ENCODE peak calls at places on chromosomes 5 and 9, in six cellular contexts. One of them, this sample, is unnamed.

GRCh38 chr9:21505425-21506179 is 23.5 kb upstream of the IFNE start:
- DNase-seq in activated CD8-positive, alpha-beta T cell treated with anti-CD3 and anti-CD28 coated beads, Interleukin-2, amount 10 ng/mL, durations not matched to agents 7 days and 5 days: no peak
- DNase-seq in fibroblast of pulmonary artery: no peak
- DNase-seq in NCI-H2081: no peak
- DNase-seq in CD8-positive, alpha-beta memory T cell: no peak
- DNase-seq in stomach: no peak
- DNase-seq in this sample: peak

GRCh38 chr5:23012842-23013241 is 159.7 kb upstream of the CDH12 start:
- DNase-seq in activated CD8-positive, alpha-beta T cell treated with anti-CD3 and anti-CD28 coated beads, Interleukin-2, amount 10 ng/mL, durations not matched to agents 7 days and 5 days: no peak
- DNase-seq in fibroblast of pulmonary artery: no peak
- DNase-seq in NCI-H2081: peak
- DNase-seq in CD8-positive, alpha-beta memory T cell: no peak
- DNase-seq in stomach: no peak
- DNase-seq in this sample: no peak

GRCh38 chr5:143682221-143682620 is 129.7 kb upstream of the HMHB1 start:
- DNase-seq in activated CD8-positive, alpha-beta T cell treated with anti-CD3 and anti-CD28 coated beads, Interleukin-2, amount 10 ng/mL, durations not matched to agents 7 days and 5 days: no peak
- DNase-seq in fibroblast of pulmonary artery: peak
- DNase-seq in NCI-H2081: no peak
- DNase-seq in CD8-positive, alpha-beta memory T cell: no peak
- DNase-seq in stomach: no peak
- DNase-seq in this sample: no peak

GRCh38 chr9:129613520-129614175 is 7.3 kb downstream of the C9orf50 start:
- DNase-seq in activated CD8-positive, alpha-beta T cell treated with anti-CD3 and anti-CD28 coated beads, Interleukin-2, amount 10 ng/mL, durations not matched to agents 7 days and 5 days: no peak
- DNase-seq in fibroblast of pulmonary artery: no peak
- DNase-seq in NCI-H2081: peak
- DNase-seq in CD8-positive, alpha-beta memory T cell: no peak
- DNase-seq in stomach: no peak
- DNase-seq in this sample: no peak

GRCh38 chr5:94345257-94345656 is 273.1 kb downstream of the KIAA0825 start:
- DNase-seq in activated CD8-positive, alpha-beta T cell treated with anti-CD3 and anti-CD28 coated beads, Interleukin-2, amount 10 ng/mL, durations not matched to agents 7 days and 5 days: no peak
- DNase-seq in fibroblast of pulmonary artery: no peak
- DNase-seq in NCI-H2081: no peak
- DNase-seq in CD8-positive, alpha-beta memory T cell: no peak
- DNase-seq in stomach: no peak
- DNase-seq in this sample: no peak

GRCh38 chr5:139740138-139740992 is 55.2 kb upstream of the PSD2 start:
- DNase-seq in activated CD8-positive, alpha-beta T cell treated with anti-CD3 and anti-CD28 coated beads, Interleukin-2, amount 10 ng/mL, durations not matched to agents 7 days and 5 days: no peak
- DNase-seq in fibroblast of pulmonary artery: no peak
- DNase-seq in NCI-H2081: no peak
- DNase-seq in CD8-positive, alpha-beta memory T cell: no peak
- DNase-seq in stomach: no peak
- DNase-seq in this sample: no peak

GRCh38 chr9:112173489-112174222 is 1.4 kb downstream of the SUSD1 start:
- DNase-seq in activated CD8-positive, alpha-beta T cell treated with anti-CD3 and anti-CD28 coated beads, Interleukin-2, amount 10 ng/mL, durations not matched to agents 7 days and 5 days: no peak
- DNase-seq in fibroblast of pulmonary artery: no peak
- DNase-seq in NCI-H2081: no peak
- DNase-seq in CD8-positive, alpha-beta memory T cell: no peak
- DNase-seq in stomach: no peak
- DNase-seq in this sample: no peak

GRCh38 chr5:125056641-125057345 is 310.4 kb upstream of the ZNF608 start:
- DNase-seq in activated CD8-positive, alpha-beta T cell treated with anti-CD3 and anti-CD28 coated beads, Interleukin-2, amount 10 ng/mL, durations not matched to agents 7 days and 5 days: no peak
- DNase-seq in fibroblast of pulmonary artery: no peak
- DNase-seq in NCI-H2081: no peak
- DNase-seq in CD8-positive, alpha-beta memory T cell: no peak
- DNase-seq in stomach: no peak
- DNase-seq in this sample: no peak

GRCh38 chr9:16046713-16047112 is 493.9 kb downstream of the CCDC171 start:
- DNase-seq in activated CD8-positive, alpha-beta T cell treated with anti-CD3 and anti-CD28 coated beads, Interleukin-2, amount 10 ng/mL, durations not matched to agents 7 days and 5 days: no peak
- DNase-seq in fibroblast of pulmonary artery: no peak
- DNase-seq in NCI-H2081: no peak
- DNase-seq in CD8-positive, alpha-beta memory T cell: no peak
- DNase-seq in stomach: no peak
- DNase-seq in this sample: no peak